ENCODE peak calls at places on chromosome 22, in six cellular contexts. M is hepatic stellate cell, J is RPMI7951, G is kidney tubule cell, W is kidney epithelial cell, I is NCI-H1436. F is an unnamed sample.

GRCh38 chr22:36549033-36549432 is 20.1 kb upstream of the EIF3D start:
- DNase-seq in M (no peak), J (no peak), G (no peak), W (no peak), I (no peak), F (no peak)

GRCh38 chr22:30045001-30045887 is 35.0 kb upstream of the HORMAD2 start:
- DNase-seq in M (no peak), J (no peak), G (no peak), W (no peak), I (no peak), F (no peak)

GRCh38 chr22:47588583-47588970 is 826.1 kb downstream of the TBC1D22A start:
- DNase-seq in M (no peak), J (no peak), G (peak), W (no peak), I (no peak), F (no peak)

GRCh38 chr22:30871391-30872281 is 96.9 kb downstream of the MORC2 start:
- DNase-seq in M (no peak), J (no peak), G (no peak), W (no peak), I (no peak), F (no peak)

GRCh38 chr22:36982136-36982535 is 37.1 kb downstream of the TST start:
- DNase-seq in M (no peak), J (no peak), G (no peak), W (no peak), I (peak), F (no peak)

GRCh38 chr22:22025320-22026156 is 43.0 kb upstream of the TOP3B start:
- DNase-seq in M (no peak), J (no peak), G (no peak), W (no peak), I (no peak), F (no peak)

GRCh38 chr22:50317674-50318073 is 9.1 kb downstream of the DENND6B start:
- DNase-seq in M (no peak), J (no peak), G (no peak), W (no peak), I (no peak), F (no peak)

GRCh38 chr22:46581580-46582244 is 38.5 kb upstream of the GRAMD4 start:
- DNase-seq in M (no peak), J (no peak), G (no peak), W (no peak), I (no peak), F (no peak)

GRCh38 chr22:37633082-37633692 is 6.3 kb upstream of the SH3BP1 start:
- DNase-seq in M (no peak), J (peak), G (no peak), W (no peak), I (no peak), F (no peak)

GRCh38 chr22:19035474-19036228 is 86.6 kb downstream of the DGCR2 start:
- DNase-seq in M (no peak), J (no peak), G (no peak), W (no peak), I (peak), F (no peak)

GRCh38 chr22:43365715-43366440 is 22.7 kb upstream of the SCUBE1 start:
- DNase-seq in M (no peak), J (no peak), G (no peak), W (no peak), I (no peak), F (no peak)

GRCh38 chr22:45887202-45888131 is 89.5 kb downstream of the WNT7B start:
- DNase-seq in M (no peak), J (no peak), G (peak), W (no peak), I (no peak), F (no peak)